ENCODE peak calls at places on chromosomes 1 and 21, in eight cellular contexts. Y is tibial nerve; X is mammary epithelial cell; O is fibroblast of lung; P is OCI-LY7; I is AG04450; A is CD8-positive, alpha-beta T cell; N is pancreas. T is an unnamed sample.

GRCh38 chr21:38798481-38798882 is 7.2 kb upstream of the ETS2 start:
- DNase-seq in Y (no peak), P (no peak), O (no peak), A (no peak), X (peak; percentile 92), N (no peak), I (no peak), T (no peak)

GRCh38 chr1:232905324-232906034 is 44.9 kb upstream of the NTPCR start:
- DNase-seq in Y (no peak), P (no peak), O (peak; percentile 26), N (no peak), A (no peak), I (no peak), X (no peak), T (no peak)

GRCh38 chr1:3796215-3797193 is at the start of gene LRRC47:
- DNase-seq in A (peak; percentile 95), P (peak; percentile 94), X (peak; percentile 90), N (peak; percentile 93), Y (peak; percentile 87), O (peak; percentile 92), I (peak; percentile 65), T (peak; percentile 95)

GRCh38 chr1:95778217-95778616 is 544.2 kb downstream of the RWDD3 start:
- DNase-seq in Y (no peak), X (no peak), N (no peak), P (no peak), O (no peak), I (no peak), A (no peak), T (no peak)

GRCh38 chr1:8027748-8028631 is 1.9 kb upstream of the ERRFI1 start:
- DNase-seq in X (peak; percentile 58), I (no peak), Y (no peak), P (no peak), N (no peak), A (no peak), O (peak; percentile 88), T (no peak)

GRCh38 chr1:206658981-206659273 is 23.6 kb downstream of the DYRK3 start:
- DNase-seq in X (no peak), Y (no peak), O (no peak), I (no peak), P (no peak), N (no peak), A (no peak), T (no peak)

GRCh38 chr1:206816390-206817287 is 44.3 kb upstream of the IL10 start:
- DNase-seq in N (no peak), A (no peak), I (no peak), P (no peak), X (no peak), Y (no peak), O (peak; percentile 25), T (no peak)

GRCh38 chr1:88398338-88398737 is 285.7 kb upstream of the PKN2 start:
- DNase-seq in I (no peak), X (peak; percentile 30), A (no peak), P (no peak), N (no peak), Y (no peak), O (no peak), T (no peak)

GRCh38 chr1:108009603-108010195 is 44.7 kb upstream of the VAV3 start:
- DNase-seq in I (no peak), X (peak; percentile 73), P (no peak), O (peak; percentile 46), A (no peak), N (no peak), Y (no peak), T (no peak)

GRCh38 chr1:31374511-31375196 is 1.8 kb upstream of the FABP3 start:
- DNase-seq in Y (no peak), O (peak; percentile 83), X (no peak), P (no peak), A (no peak), I (no peak), N (peak; percentile 42), T (no peak)

GRCh38 chr1:88774151-88774556 is 90.1 kb downstream of the PKN2 start:
- DNase-seq in I (no peak), A (no peak), P (no peak), X (peak; percentile 100), O (no peak), Y (no peak), N (peak; percentile 44), T (no peak)

GRCh38 chr1:27413004-27413403 is 20.6 kb downstream of the GPR3 start:
- DNase-seq in A (no peak), I (no peak), O (no peak), P (no peak), Y (no peak), X (peak; percentile 60), N (no peak), T (no peak)

GRCh38 chr1:96259399-96259798 is 462.2 kb upstream of the PTBP2 start:
- DNase-seq in Y (no peak), N (no peak), P (no peak), A (no peak), O (no peak), I (no peak), X (no peak), T (no peak)

GRCh38 chr1:220884109-220884980 is 5.1 kb downstream of the HLX start:
- DNase-seq in X (no peak), A (no peak), N (no peak), P (no peak), I (no peak), Y (no peak), O (peak; percentile 58), T (no peak)

GRCh38 chr1:224182057-224182865 is 779 bp upstream of the DEGS1 start:
- DNase-seq in Y (no peak), I (no peak), X (peak; percentile 51), A (peak; percentile 67), N (no peak), P (peak; percentile 82), O (no peak), T (peak; percentile 45)

GRCh38 chr1:220045356-220046051 is 801 bp downstream of the EPRS1 start:
- DNase-seq in X (no peak), N (no peak), A (no peak), I (no peak), O (peak; percentile 14), Y (no peak), P (peak; percentile 57), T (no peak)

DNA sequence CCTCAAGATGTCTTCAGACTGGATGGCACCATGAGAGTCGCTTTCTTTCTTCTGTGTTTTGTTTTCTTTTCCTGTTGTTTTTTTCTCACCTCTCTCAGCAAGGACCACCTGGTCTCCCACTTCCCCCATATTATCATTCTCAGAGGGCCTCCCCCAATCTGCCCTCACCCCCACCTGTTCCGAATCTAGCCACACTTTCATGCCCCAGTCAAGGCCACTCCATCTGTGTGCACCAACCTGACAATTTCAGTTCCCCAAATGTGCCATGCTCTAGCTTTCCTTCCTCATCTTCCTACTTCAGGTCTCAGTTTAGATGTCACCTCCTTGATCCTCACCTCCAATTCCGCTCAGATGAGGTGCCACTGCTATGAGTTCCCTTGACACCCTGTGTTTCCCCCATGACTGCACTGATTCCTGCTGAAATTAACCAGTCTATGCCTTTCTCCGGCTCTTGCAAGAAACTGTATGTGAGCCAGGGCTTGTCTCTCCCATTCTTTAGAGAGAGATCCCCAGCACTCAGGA is 146.2 kb downstream of the PLPP3 start:
- DNase-seq in A (no peak), Y (no peak), O (no peak), P (peak; percentile 72), N (no peak), I (no peak), X (no peak), T (no peak)
- H3K27ac ChIP-seq in A (no peak overlapping the region), Y (no peak overlapping the region), O (no peak overlapping the region), P (peak overlapping the region; percentile 45), N (no peak overlapping the region), I (no peak overlapping the region), X (no peak overlapping the region), T (no peak overlapping the region)

GRCh38 chr1:229023651-229024295 is 247.1 kb upstream of the RAB4A start:
- DNase-seq in A (no peak), P (no peak), I (no peak), Y (no peak), O (no peak), N (no peak), X (no peak), T (no peak)

GRCh38 chr1:229025576-229025975 is 245.3 kb upstream of the RAB4A start:
- DNase-seq in Y (no peak), N (no peak), I (no peak), P (no peak), O (no peak), X (no peak), A (no peak), T (no peak)

GRCh38 chr1:229027158-229027557 is 243.8 kb upstream of the RAB4A start:
- DNase-seq in O (no peak), P (no peak), Y (no peak), N (no peak), X (no peak), A (no peak), I (no peak), T (no peak)

GRCh38 chr1:229022595-229023350 is 248.1 kb upstream of the RAB4A start:
- DNase-seq in O (no peak), A (no peak), P (no peak), X (no peak), I (no peak), N (no peak), Y (no peak), T (no peak)

GRCh38 chr1:229024528-229025119 is 246.3 kb upstream of the RAB4A start:
- DNase-seq in Y (peak; percentile 58), N (peak; percentile 57), P (no peak), A (no peak), O (peak; percentile 85), I (peak; percentile 68), X (peak; percentile 73), T (no peak)
- TF ChIP-seq CTCF in Y (no peak), N (no peak), P (no peak), A (no peak), O (no peak), I (no peak), X (peak; percentile 12), T (no peak)

GRCh38 chr1:66505671-66506392 is 28.1 kb upstream of the SGIP1 start:
- DNase-seq in N (no peak), Y (no peak), I (peak; percentile 71), O (peak; percentile 81), X (no peak), A (no peak), P (no peak), T (no peak)
- H3K27ac ChIP-seq in N (no peak overlapping the region), Y (no peak overlapping the region), I (peak overlapping the region; percentile 63), O (no peak overlapping the region), X (no peak overlapping the region), A (no peak overlapping the region), P (no peak overlapping the region), T (no peak overlapping the region)

DNA sequence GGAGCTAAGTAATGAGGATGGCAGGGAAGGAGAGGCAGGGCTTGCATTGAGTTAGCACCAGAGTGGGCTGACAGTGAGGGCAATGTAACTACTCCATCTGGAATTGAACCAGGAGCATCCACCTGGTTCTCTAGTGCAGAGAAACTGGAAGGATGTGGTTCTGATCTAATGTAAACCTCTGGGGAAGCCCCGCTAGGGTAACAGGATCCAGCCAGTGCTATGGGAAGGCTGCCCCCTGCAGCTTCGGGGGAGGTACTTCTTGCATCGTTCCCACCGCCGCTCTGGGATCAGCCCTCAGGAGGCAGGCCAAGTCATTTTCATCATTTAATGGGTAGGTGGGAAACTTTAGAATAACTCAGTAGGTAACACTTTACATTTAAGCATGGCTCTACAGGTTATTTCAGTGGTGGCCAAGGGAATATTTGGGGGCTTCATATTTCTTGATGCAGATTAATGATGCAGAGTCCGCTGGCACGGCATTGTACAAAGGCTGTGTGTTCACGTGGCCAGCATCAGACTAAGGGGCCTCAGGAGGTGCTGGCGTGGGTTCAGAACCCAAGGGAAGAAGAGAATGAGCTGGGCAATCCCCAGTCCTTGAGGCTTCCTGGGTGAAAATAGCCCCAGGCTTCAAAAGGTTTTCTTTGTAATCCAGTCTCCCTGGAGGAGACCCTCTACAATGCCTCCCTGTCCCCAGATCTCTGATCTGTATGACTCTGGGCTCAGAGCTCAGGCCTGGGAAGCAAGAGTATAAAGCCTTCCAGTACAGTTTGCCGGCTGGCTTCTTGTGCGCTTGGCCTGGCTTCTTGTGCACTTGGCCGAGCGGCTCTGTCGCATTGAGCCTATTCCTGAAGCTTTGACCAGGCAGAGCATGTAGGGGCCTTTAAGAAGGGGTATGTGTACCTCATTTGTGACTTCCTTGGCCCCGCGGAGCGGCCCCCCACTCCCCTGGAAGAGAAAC is 26.4 kb upstream of the KAZN start:
- DNase-seq in X (no peak), A (no peak), Y (no peak), N (no peak), O (no peak), I (no peak), P (peak; percentile 69), T (no peak)
- TF ChIP-seq CTCF in X (no peak), A (no peak), Y (no peak), N (no peak), O (no peak), I (peak; percentile 12), P (peak; percentile 81), T (no peak)